ENCODE peak calls at places on chromosomes 16 and 17, in four cellular contexts. U is mammary epithelial cell, I is uterus, D is coronary artery. T is an unnamed sample.

GRCh38 chr17:15036238-15036637 is 228.9 kb downstream of the PMP22 start:
- DNase-seq in U (no peak), I (no peak), D (no peak), T (no peak)

GRCh38 chr16:81137012-81137335 is 40.8 kb upstream of the GCSH start:
- DNase-seq in I (no peak), D (no peak), U (no peak), T (no peak)

GRCh38 chr17:64385187-64386083 is 5.2 kb downstream of the PECAM1 start:
- DNase-seq in D (peak; percentile 88), U (peak; percentile 85), I (peak; percentile 74), T (peak; percentile 92)

GRCh38 chr17:38886643-38887010 is 16.8 kb downstream of the LASP1 start:
- DNase-seq in U (no peak), I (no peak), D (no peak), T (no peak)

GRCh38 chr17:73613947-73614655 is 30.1 kb downstream of the SDK2 start:
- DNase-seq in U (peak; percentile 74), D (no peak), I (no peak), T (no peak)

GRCh38 chr16:6375471-6376075 is 957.1 kb upstream of the RBFOX1 start:
- DNase-seq in U (no peak), I (no peak), D (no peak), T (no peak)

GRCh38 chr17:5762191-5762590 is 177.9 kb upstream of the NLRP1 start:
- DNase-seq in U (peak; percentile 77), I (no peak), D (no peak), T (no peak)

GRCh38 chr17:74163836-74164235 is 39.6 kb upstream of the RPL38 start:
- DNase-seq in D (no peak), I (no peak), U (no peak), T (no peak)

GRCh38 chr16:29915590-29916247 is 10.3 kb downstream of the KCTD13 start:
- DNase-seq in U (peak; percentile 85), D (no peak), I (no peak), T (no peak)

GRCh38 chr17:6173653-6174052 is 103.5 kb downstream of the WSCD1 start:
- DNase-seq in D (no peak), U (no peak), I (no peak), T (no peak)

GRCh38 chr17:74101527-74101926 is 102.0 kb upstream of the RPL38 start:
- DNase-seq in I (no peak), D (no peak), U (no peak), T (no peak)

GRCh38 chr16:89347807-89348206 is 130.3 kb downstream of the ZNF778 start:
- DNase-seq in I (no peak), D (no peak), U (no peak), T (no peak)

GRCh38 chr17:72412650-72413076 is 291.8 kb downstream of the SOX9 start:
- DNase-seq in I (no peak), U (no peak), D (no peak), T (no peak)

GRCh38 chr16:4415538-4416199 is 727 bp downstream of the CORO7 start:
- DNase-seq in I (no peak), D (peak; percentile 78), U (no peak), T (peak; percentile 89)

GRCh38 chr16:31471875-31472558 is at the start of gene TGFB1I1:
- DNase-seq in D (peak; percentile 89), I (peak; percentile 92), U (peak; percentile 50), T (peak; percentile 90)

GRCh38 chr17:66435182-66435581 is 132.8 kb downstream of the PRKCA start:
- DNase-seq in U (no peak), I (no peak), D (no peak), T (no peak)

GRCh38 chr17:3531266-3532101 is 26.1 kb downstream of the TRPV3 start:
- DNase-seq in D (no peak), U (no peak), I (no peak), T (peak; percentile 48)

GRCh38 chr16:57202095-57202886 is 16.2 kb downstream of the RSPRY1 start:
- DNase-seq in I (no peak), U (no peak), D (no peak), T (no peak)

GRCh38 chr17:41939044-41939695 is 8.8 kb downstream of the ODAD4 start:
- DNase-seq in I (no peak), U (no peak), D (no peak), T (no peak)

GRCh38 chr17:77256710-77257109 is 115.9 kb downstream of the SEC14L1 start:
- DNase-seq in D (no peak), I (no peak), U (no peak), T (no peak)

GRCh38 chr17:72182256-72182890 is 61.6 kb downstream of the SOX9 start:
- DNase-seq in U (no peak), D (no peak), I (no peak), T (no peak)

GRCh38 chr17:27530791-27531391 is 74.6 kb downstream of the KSR1 start:
- DNase-seq in D (peak; percentile 84), U (no peak), I (no peak), T (no peak)

GRCh38 chr16:76756423-76756822 is 434.6 kb upstream of the MON1B start:
- DNase-seq in D (no peak), I (no peak), U (no peak), T (no peak)

GRCh38 chr17:78890111-78890897 is 12.7 kb downstream of the CEP295NL start:
- DNase-seq in D (no peak), I (no peak), U (no peak), T (peak; percentile 84)

GRCh38 chr17:28812980-28813377 is 29.6 kb downstream of the FAM222B start:
- DNase-seq in I (no peak), D (no peak), U (no peak), T (no peak)

GRCh38 chr16:77564791-77565390 is 130.1 kb upstream of the ADAMTS18 start:
- DNase-seq in U (no peak), D (no peak), I (no peak), T (no peak)

GRCh38 chr16:17451835-17452234 is 18.9 kb downstream of the XYLT1 start:
- DNase-seq in I (no peak), D (no peak), U (no peak), T (no peak)

GRCh38 chr16:10181196-10182162 is 749 bp downstream of the GRIN2A start:
- DNase-seq in U (peak; percentile 63), D (no peak), I (peak; percentile 32), T (peak; percentile 91)

GRCh38 chr17:9233761-9234160 is 212.5 kb downstream of the NTN1 start:
- DNase-seq in I (no peak), U (no peak), D (no peak), T (peak; percentile 61)

GRCh38 chr16:55476625-55477533 is 2.1 kb upstream of the MMP2 start:
- DNase-seq in U (no peak), D (no peak), I (no peak), T (no peak)

GRCh38 chr17:32189343-32189742 is 47.0 kb downstream of the RHOT1 start:
- DNase-seq in I (no peak), D (no peak), U (no peak), T (no peak)

GRCh38 chr17:27076814-27077213 is 217.1 kb upstream of the WSB1 start:
- DNase-seq in U (no peak), I (no peak), D (no peak), T (no peak)

GRCh38 chr17:82070611-82071010 is 5.0 kb upstream of the DUS1L start:
- DNase-seq in U (no peak), D (no peak), I (no peak), T (no peak)

GRCh38 chr17:78759203-78759968 is 22.7 kb downstream of the CYTH1 start:
- DNase-seq in U (no peak), I (no peak), D (no peak), T (no peak)

GRCh38 chr17:56718515-56718914 is 115.2 kb downstream of the C17orf67 start:
- DNase-seq in I (no peak), D (no peak), U (no peak), T (no peak)

GRCh38 chr16:10923650-10924214 is 18.5 kb downstream of the DEXI start:
- DNase-seq in D (peak; percentile 89), I (no peak), U (no peak), T (no peak)

GRCh38 chr16:49410226-49410625 is 36.6 kb downstream of the C16orf78 start:
- DNase-seq in D (peak; percentile 47), I (no peak), U (no peak), T (no peak)

DNA sequence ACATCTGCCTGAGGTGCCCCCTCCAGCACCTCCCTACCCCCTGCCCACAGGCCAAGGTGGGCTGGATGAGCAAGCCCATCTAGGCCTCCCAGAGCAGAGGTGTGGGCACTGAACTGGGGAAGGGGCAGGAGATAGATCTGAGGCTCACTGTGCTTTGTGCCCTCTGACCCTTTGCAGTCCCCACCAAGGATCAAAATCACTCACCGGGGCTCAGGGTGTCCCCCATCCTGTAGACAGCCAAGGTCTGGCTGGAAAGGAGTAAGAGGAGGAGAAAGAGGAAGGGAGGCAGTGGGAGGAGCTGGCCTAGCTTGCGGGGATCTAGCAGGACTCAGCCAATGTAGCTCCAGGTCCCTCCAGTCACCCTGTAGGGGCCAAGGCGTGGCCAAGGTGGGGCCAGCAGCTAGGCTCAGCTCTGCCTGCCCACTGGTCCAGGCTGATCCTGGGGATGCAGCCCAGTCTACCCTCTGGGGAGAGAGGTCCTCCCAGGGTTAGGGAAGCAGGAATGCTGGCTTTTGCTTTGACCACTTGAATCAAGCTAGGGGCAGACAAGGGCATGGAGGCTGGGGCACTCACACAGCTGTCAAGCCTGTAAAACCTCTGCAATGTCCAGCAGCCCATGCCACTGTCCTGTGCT is 1.8 kb downstream of the SLC12A4 start:
- DNase-seq in U (peak; percentile 67), D (no peak), I (no peak), T (no peak)
- H3K4me3 ChIP-seq in U (peak overlapping the region; percentile 79), D (peak overlapping the region; percentile 93), I (peak overlapping the region; percentile 92), T (peak overlapping the region; percentile 93)

DNA sequence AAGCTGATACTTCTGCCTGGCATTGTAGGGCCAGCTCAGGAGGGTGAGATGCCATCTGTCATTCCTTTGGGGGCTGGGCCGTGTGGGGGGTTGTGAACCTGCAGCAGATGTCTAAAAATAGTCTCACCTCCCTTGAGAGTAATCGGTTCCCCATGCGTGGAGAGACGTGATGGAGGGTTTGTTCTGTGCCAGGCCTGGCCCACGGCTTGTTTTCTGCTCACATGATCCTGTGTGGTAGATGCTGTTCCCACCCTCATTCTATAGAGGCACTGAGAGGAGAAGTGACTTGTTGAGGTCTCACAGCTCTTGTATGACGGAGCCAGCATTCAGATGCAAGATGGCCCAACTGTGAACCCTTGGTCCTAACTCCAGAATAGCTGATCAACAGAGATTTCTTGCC is 4.6 kb downstream of the IRF8 start:
- DNase-seq in U (no peak), D (no peak), I (no peak), T (peak; percentile 45)
- H3K4me3 ChIP-seq in U (no peak overlapping the region), D (no peak overlapping the region), I (no peak overlapping the region), T (no peak overlapping the region)

DNA sequence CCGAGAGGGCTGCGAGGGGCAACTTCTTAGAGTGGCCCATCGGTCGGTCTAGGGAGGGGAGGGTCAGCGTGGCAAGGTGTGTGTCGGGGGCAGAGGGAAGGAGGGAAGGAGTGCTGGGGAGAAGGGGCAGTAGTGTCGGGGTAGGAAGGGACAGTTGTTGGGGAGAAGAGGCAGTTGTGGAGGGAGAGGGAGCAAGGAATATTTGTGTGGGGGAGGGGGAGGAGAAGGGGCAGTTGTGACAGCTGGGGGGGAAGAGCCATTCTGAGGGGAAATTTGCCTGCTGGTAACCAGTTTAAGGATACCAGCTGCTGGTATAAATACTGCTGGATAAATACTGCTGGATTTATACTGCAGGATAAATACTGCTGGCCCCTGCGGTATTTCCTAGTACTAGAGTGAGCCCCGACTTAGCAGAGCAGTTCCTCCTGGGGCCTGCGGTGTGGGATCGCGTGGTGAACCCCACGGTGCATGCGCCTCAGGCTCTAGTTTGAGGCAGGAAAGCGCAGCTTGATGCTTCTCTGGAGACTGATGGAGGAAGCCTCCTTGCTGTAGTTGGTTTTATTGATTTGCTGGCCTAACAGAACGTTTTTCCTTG is 309 bp downstream of the DNAH2 start:
- DNase-seq in U (no peak), I (no peak), D (no peak), T (peak; percentile 63)
- H3K4me3 ChIP-seq in U (peak overlapping the region; percentile 78), I (peak overlapping the region; percentile 45), D (peak overlapping the region; percentile 79), T (no peak overlapping the region)

GRCh38 chr17:36934144-36934758 is 3.0 kb upstream of the LHX1 start:
- DNase-seq in U (no peak), I (no peak), D (peak; percentile 62), T (no peak)
- H3K4me3 ChIP-seq in U (no peak overlapping the region), I (no peak overlapping the region), D (peak overlapping the region; percentile 59), T (peak overlapping the region; percentile 31)

T was measured in kidney.